ENCODE peak calls at places on chromosomes 3 and 15, in four cellular contexts. H, W, K and N are unnamed samples.

GRCh38 chr3:108669211-108669610 is 79.7 kb downstream of the DZIP3 start:
- DNase-seq in H (no peak), W (no peak), K (no peak), N (no peak)

GRCh38 chr3:54223063-54223462 is 100.7 kb downstream of the CACNA2D3 start:
- DNase-seq in H (no peak), W (no peak), K (no peak), N (no peak)

GRCh38 chr15:61661791-61662190 is 398.5 kb downstream of the VPS13C start:
- DNase-seq in H (no peak), W (no peak), K (no peak), N (no peak)

GRCh38 chr15:69478259-69478687 is 25.7 kb downstream of the RPLP1 start:
- DNase-seq in H (no peak), W (peak; percentile 80), K (peak; percentile 41), N (no peak)

GRCh38 chr3:58025824-58026579 is 17.8 kb downstream of the FLNB start:
- DNase-seq in H (no peak), W (no peak), K (no peak), N (no peak)

GRCh38 chr3:27623085-27623753 is 98.9 kb downstream of the EOMES start:
- DNase-seq in H (no peak), W (peak; percentile 76), K (no peak), N (no peak)

GRCh38 chr3:35616346-35616745 is 23.0 kb upstream of the ARPP21 start:
- DNase-seq in H (no peak), W (no peak), K (no peak), N (no peak)

GRCh38 chr3:157089455-157090221 is 70.3 kb downstream of the CCNL1 start:
- DNase-seq in H (no peak), W (no peak), K (peak; percentile 29), N (no peak)

GRCh38 chr15:40274350-40275274 is 8.3 kb downstream of the ANKRD63 start:
- DNase-seq in H (peak; percentile 90), W (peak; percentile 40), K (peak; percentile 71), N (peak; percentile 62)

GRCh38 chr15:89143503-89144162 is 55.4 kb downstream of the ABHD2 start:
- DNase-seq in H (no peak), W (no peak), K (no peak), N (no peak)

GRCh38 chr3:9715127-9715526 is 11.5 kb downstream of the CPNE9 start:
- DNase-seq in H (no peak), W (no peak), K (no peak), N (no peak)

GRCh38 chr3:10515884-10516495 is 10.6 kb upstream of the ATP2B2 start:
- DNase-seq in H (no peak), W (no peak), K (no peak), N (no peak)

DNA sequence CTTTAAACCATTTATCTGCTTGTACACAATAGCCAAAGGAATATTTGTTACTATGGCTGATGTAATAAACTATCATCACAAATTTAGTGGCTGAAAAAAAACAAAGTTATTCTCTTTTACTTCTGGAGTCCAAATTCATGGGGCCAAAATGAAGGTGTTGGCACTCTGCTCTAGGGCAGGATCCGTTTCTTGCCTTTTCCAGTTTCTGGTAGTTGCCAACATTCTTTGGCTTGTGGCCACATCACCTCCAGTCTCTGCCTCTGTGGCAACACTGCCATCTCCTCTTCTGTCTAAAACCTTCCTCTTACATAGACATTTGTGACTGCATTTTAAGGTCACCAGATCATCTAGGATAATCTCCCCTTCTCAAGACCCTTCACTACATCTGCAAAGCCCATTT is 27.3 kb downstream of the NIT2 start:
- DNase-seq in H (no peak), W (no peak), K (no peak), N (no peak)
- H3K4me3 ChIP-seq in H (no peak overlapping the region), W (no peak overlapping the region), K (no peak overlapping the region), N (no peak overlapping the region)

GRCh38 chr3:192422321-192422997 is 304.9 kb downstream of the FGF12 start:
- DNase-seq in H (no peak), W (no peak), K (no peak), N (no peak)
- H3K4me1 ChIP-seq in H (no peaks in the 10 kb centered on the region), W (peaks cover 12% of the 10 kb centered on the region), K (peaks cover 18% of the 10 kb centered on the region), N (no peaks in the 10 kb centered on the region)

GRCh38 chr15:96102631-96103030 is 227.9 kb upstream of the NR2F2 start:
- DNase-seq in H (no peak), W (no peak), K (no peak), N (no peak)
- H3K4me3 ChIP-seq in H (no peak overlapping the region), W (no peak overlapping the region), K (no peak overlapping the region), N (no peak overlapping the region)

DNA sequence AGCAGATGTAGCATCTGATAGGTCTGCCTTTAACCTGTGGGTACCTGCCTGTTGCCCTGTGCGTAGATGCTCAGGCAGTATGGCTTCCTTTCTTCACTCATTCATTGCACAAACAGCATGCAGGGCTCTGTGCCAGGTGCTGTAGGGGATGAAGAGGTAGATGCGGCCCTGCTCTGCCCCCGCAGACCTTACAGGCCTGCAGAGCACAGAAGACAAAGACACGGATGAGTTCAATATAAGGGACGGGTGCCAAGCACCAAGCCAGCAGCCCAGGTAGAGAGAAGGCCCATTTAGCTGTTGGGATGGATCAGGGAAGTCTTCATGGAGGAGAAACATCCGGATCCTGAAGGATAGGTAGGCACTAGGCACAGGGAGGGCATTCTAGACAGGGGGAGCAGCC is 69.4 kb downstream of the AAGAB start:
- DNase-seq in H (peak; percentile 51), W (no peak), K (no peak), N (peak; percentile 6)
- H3K4me1 ChIP-seq in H (peaks cover 75% of the 10 kb centered on the region), W (peaks cover 50% of the 10 kb centered on the region), K (peaks cover 64% of the 10 kb centered on the region), N (peaks cover 3% of the 10 kb centered on the region)

DNA sequence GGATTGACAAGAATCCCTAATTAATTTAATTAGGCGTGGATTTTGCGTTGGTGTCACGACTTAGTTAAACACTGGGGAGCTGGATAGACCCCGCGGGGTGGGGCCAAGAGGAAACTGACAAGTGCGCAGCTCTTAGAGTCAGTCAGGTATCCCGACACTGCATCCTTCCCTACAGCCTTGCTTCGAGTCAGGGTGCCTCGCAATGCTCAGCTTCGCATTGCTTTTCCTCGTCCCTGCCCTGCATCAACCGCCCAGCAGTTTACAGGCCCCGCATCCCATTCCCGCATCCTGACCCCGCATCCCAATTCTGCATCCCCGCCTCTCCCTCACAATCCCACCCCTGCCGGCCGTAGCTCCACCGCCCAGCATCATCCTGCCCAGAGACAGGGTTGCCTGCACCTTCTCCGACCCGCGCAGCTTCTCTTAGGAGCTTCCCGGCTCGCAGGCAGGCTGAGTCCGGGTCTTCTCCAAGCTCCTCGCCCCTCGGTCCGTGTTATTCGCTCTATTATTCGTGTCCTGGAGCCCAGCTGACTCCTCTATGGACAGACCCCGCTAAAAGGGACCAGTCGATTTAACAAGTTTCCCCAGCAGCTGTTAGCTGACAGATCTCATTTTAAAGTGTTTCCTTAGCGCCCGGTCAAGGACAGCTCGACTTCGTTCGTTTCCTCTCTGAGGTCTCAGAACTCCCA is 697 bp upstream of the SHOX2 start:
- DNase-seq in H (peak; percentile 48), W (peak; percentile 31), K (no peak), N (no peak)
- H3K4me3 ChIP-seq in H (peak overlapping the region; percentile 60), W (peak overlapping the region; percentile 61), K (peak overlapping the region; percentile 60), N (no peak overlapping the region)

GRCh38 chr15:98900382-98900781 is 107.2 kb downstream of the PGPEP1L start:
- DNase-seq in H (no peak), W (no peak), K (no peak), N (no peak)

GRCh38 chr15:98896802-98897732 is 110.5 kb downstream of the PGPEP1L start:
- DNase-seq in H (no peak), W (peak; percentile 99), K (no peak), N (no peak)

GRCh38 chr15:98901438-98901837 is 106.2 kb downstream of the PGPEP1L start:
- DNase-seq in H (no peak), W (no peak), K (no peak), N (no peak)

GRCh38 chr15:98898122-98898521 is 109.5 kb downstream of the PGPEP1L start:
- DNase-seq in H (no peak), W (no peak), K (no peak), N (no peak)

GRCh38 chr15:98899266-98900021 is 108.1 kb downstream of the PGPEP1L start:
- DNase-seq in H (no peak), W (no peak), K (no peak), N (no peak)
- H3K4me1 ChIP-seq in H (no peaks in the 10 kb centered on the region), W (peaks cover 94% of the 10 kb centered on the region), K (peaks cover 33% of the 10 kb centered on the region), N (no peaks in the 10 kb centered on the region)

GRCh38 chr15:47961401-47962090 is 159.2 kb upstream of the SLC24A5 start:
- DNase-seq in H (no peak), W (no peak), K (no peak), N (no peak)
- H3K4me3 ChIP-seq in H (no peak overlapping the region), W (no peak overlapping the region), K (no peak overlapping the region), N (no peak overlapping the region)

GRCh38 chr15:67126551-67127333 is 61.3 kb downstream of the SMAD3 start:
- DNase-seq in H (no peak), W (no peak), K (no peak), N (peak; percentile 60)

GRCh38 chr15:67127334-67127664 is 61.9 kb downstream of the SMAD3 start:
- DNase-seq in H (no peak), W (peak; percentile 65), K (no peak), N (no peak)

GRCh38 chr15:67130166-67130565 is 64.8 kb downstream of the SMAD3 start:
- DNase-seq in H (no peak), W (no peak), K (no peak), N (no peak)

GRCh38 chr15:67125589-67126502 is 60.4 kb downstream of the SMAD3 start:
- DNase-seq in H (peak; percentile 95), W (peak; percentile 93), K (peak; percentile 79), N (peak; percentile 71)

GRCh38 chr15:67127925-67128324 is 62.5 kb downstream of the SMAD3 start:
- DNase-seq in H (no peak), W (peak; percentile 82), K (no peak), N (no peak)
- H3K4me1 ChIP-seq in H (peaks cover 94% of the 10 kb centered on the region), W (peaks cover 97% of the 10 kb centered on the region), K (peaks cover 86% of the 10 kb centered on the region), N (peaks cover 59% of the 10 kb centered on the region)